ENCODE peak calls at places on chromosomes 5 and 9, in eight cellular contexts. N is Peyer's patch; P is IMR-90; Y is A673; H is mesenchymal stem cell; V is pancreas; E is CD4-positive, CD25-positive, alpha-beta regulatory T cell; J is astrocyte. K is an unnamed sample. For H3K36me3 and H3K4me1, the result is how much of the 10 kb centered on the place peaks cover.

GRCh38 chr5:16616536-16617271 is at the start of gene RETREG1:
- DNase-seq in N (peak), P (no peak), Y (peak), H (peak), V (peak), E (peak), J (peak), K (no peak)

GRCh38 chr5:133433641-133434040 is 178.7 kb downstream of the FSTL4 start:
- DNase-seq in N (no peak), P (no peak), Y (no peak), H (no peak), V (no peak), E (no peak), J (no peak), K (no peak)

GRCh38 chr5:96809898-96810297 is 2.2 kb upstream of the ERAP1 start:
- DNase-seq in N (no peak), P (no peak), Y (no peak), H (no peak), V (no peak), E (no peak), J (peak), K (no peak)

GRCh38 chr9:110089681-110090370 is 118.1 kb downstream of the C9orf152 start:
- DNase-seq in N (peak), P (peak), Y (no peak), H (no peak), V (no peak), E (no peak), J (no peak), K (no peak)

GRCh38 chr5:113022661-113023060 is 46.1 kb downstream of the DCP2 start:
- DNase-seq in N (no peak), P (peak), Y (no peak), H (peak), V (no peak), E (peak), J (peak), K (no peak)

GRCh38 chr5:31638748-31639418 is at the start of gene PDZD2:
- DNase-seq in N (peak), P (peak), Y (peak), H (peak), V (peak), E (peak), J (peak), K (peak)

GRCh38 chr9:72800326-72800994 is 152.4 kb downstream of the ALDH1A1 start:
- DNase-seq in N (no peak), P (no peak), Y (no peak), H (no peak), V (no peak), E (no peak), J (peak), K (no peak)

GRCh38 chr5:102536323-102536928 is 37.6 kb upstream of the SLCO6A1 start:
- DNase-seq in N (no peak), P (peak), Y (peak), H (peak), V (no peak), E (no peak), J (no peak), K (no peak)

GRCh38 chr5:100731768-100732167 is 171.3 kb downstream of the ST8SIA4 start:
- DNase-seq in N (no peak), P (no peak), Y (no peak), H (peak), V (no peak), E (peak), J (no peak), K (no peak)

GRCh38 chr9:131873891-131874440 is 134.1 kb upstream of the RAPGEF1 start:
- DNase-seq in N (no peak), P (no peak), Y (no peak), H (no peak), V (no peak), E (no peak), J (no peak), K (no peak)

GRCh38 chr5:572398-573019 is 39.6 kb upstream of the CEP72 start:
- DNase-seq in N (no peak), P (no peak), Y (no peak), H (no peak), V (no peak), E (no peak), J (no peak), K (no peak)

GRCh38 chr5:76337949-76338589 is 65.0 kb upstream of the IQGAP2 start:
- DNase-seq in N (peak), P (peak), Y (peak), H (peak), V (peak), E (peak), J (peak), K (peak)

GRCh38 chr5:118557103-118557805 is 431.1 kb downstream of the DTWD2 start:
- DNase-seq in N (no peak), P (no peak), Y (no peak), H (no peak), V (no peak), E (no peak), J (no peak), K (no peak)

GRCh38 chr5:181031716-181032115 is 8.3 kb upstream of the BTNL9 start:
- DNase-seq in N (no peak), P (no peak), Y (no peak), H (no peak), V (no peak), E (no peak), J (no peak), K (no peak)

GRCh38 chr5:176837707-176838115 is 27.4 kb downstream of the UNC5A start:
- DNase-seq in N (peak), P (peak), Y (peak), H (peak), V (peak), E (peak), J (peak), K (peak)

GRCh38 chr9:109935406-109936087 is 155.5 kb downstream of the PALM2AKAP2 start:
- DNase-seq in N (no peak), P (no peak), Y (no peak), H (no peak), V (no peak), E (no peak), J (peak), K (no peak)

GRCh38 chr5:156824800-156825199 is 25.3 kb upstream of the PPP1R2B start:
- DNase-seq in N (no peak), P (peak), Y (peak), H (peak), V (no peak), E (no peak), J (peak), K (no peak)

GRCh38 chr5:139457653-139458306 is 4.8 kb downstream of the ECSCR start:
- DNase-seq in N (no peak), P (no peak), Y (no peak), H (no peak), V (no peak), E (no peak), J (no peak), K (no peak)

GRCh38 chr5:96125335-96125891 is 163.8 kb upstream of the ELL2 start:
- DNase-seq in N (no peak), P (no peak), Y (no peak), H (peak), V (no peak), E (no peak), J (peak), K (no peak)

GRCh38 chr5:35852084-35852734 is 4.5 kb upstream of the IL7R start:
- DNase-seq in N (no peak), P (peak), Y (no peak), H (peak), V (no peak), E (peak), J (no peak), K (peak)

GRCh38 chr9:91151014-91151740 is 210.5 kb downstream of the AUH start:
- DNase-seq in N (peak), P (peak), Y (no peak), H (peak), V (no peak), E (peak), J (peak), K (no peak)

GRCh38 chr9:37011530-37011929 is 22.5 kb downstream of the PAX5 start:
- DNase-seq in N (no peak), P (no peak), Y (no peak), H (no peak), V (no peak), E (no peak), J (no peak), K (no peak)

GRCh38 chr5:179679014-179679674 is 1.7 kb downstream of the CBY3 start:
- DNase-seq in N (peak), P (peak), Y (peak), H (no peak), V (peak), E (peak), J (peak), K (no peak)

GRCh38 chr9:19471737-19472648 is 63.2 kb downstream of the ACER2 start:
- DNase-seq in N (peak), P (peak), Y (peak), H (peak), V (peak), E (peak), J (peak), K (peak)

GRCh38 chr5:7642029-7642428 is 208.9 kb downstream of the CFAP90 start:
- DNase-seq in N (no peak), P (no peak), Y (no peak), H (no peak), V (no peak), E (no peak), J (peak), K (no peak)

GRCh38 chr5:88602584-88602983 is 280.4 kb downstream of the MEF2C start:
- DNase-seq in N (peak), P (no peak), Y (peak), H (no peak), V (no peak), E (no peak), J (no peak), K (peak)

GRCh38 chr9:14018061-14018460 is 295.9 kb downstream of the NFIB start:
- DNase-seq in N (no peak), P (peak), Y (no peak), H (peak), V (no peak), E (no peak), J (peak), K (no peak)

GRCh38 chr9:105291938-105292337 is 47.5 kb downstream of the SLC44A1 start:
- DNase-seq in N (no peak), P (no peak), Y (no peak), H (no peak), V (no peak), E (no peak), J (no peak), K (no peak)

GRCh38 chr5:65506961-65507360 is 25.2 kb upstream of the ADAMTS6 start:
- DNase-seq in N (no peak), P (peak), Y (peak), H (peak), V (no peak), E (no peak), J (peak), K (no peak)

GRCh38 chr9:18747590-18747989 is 273.6 kb downstream of the ADAMTSL1 start:
- DNase-seq in N (no peak), P (peak), Y (no peak), H (no peak), V (no peak), E (no peak), J (no peak), K (no peak)

GRCh38 chr9:112061152-112061740 is 113.9 kb downstream of the SUSD1 start:
- DNase-seq in N (peak), P (peak), Y (peak), H (peak), V (no peak), E (no peak), J (peak), K (peak)

GRCh38 chr9:112064871-112065270 is 110.2 kb downstream of the SUSD1 start:
- DNase-seq in N (no peak), P (no peak), Y (no peak), H (no peak), V (no peak), E (no peak), J (no peak), K (no peak)

GRCh38 chr9:112065781-112066606 is 109.1 kb downstream of the SUSD1 start:
- DNase-seq in N (peak), P (peak), Y (peak), H (peak), V (peak), E (no peak), J (peak), K (peak)

GRCh38 chr9:112059980-112060348 is 115.1 kb downstream of the SUSD1 start:
- DNase-seq in N (no peak), P (no peak), Y (no peak), H (no peak), V (no peak), E (no peak), J (no peak), K (no peak)

DNA sequence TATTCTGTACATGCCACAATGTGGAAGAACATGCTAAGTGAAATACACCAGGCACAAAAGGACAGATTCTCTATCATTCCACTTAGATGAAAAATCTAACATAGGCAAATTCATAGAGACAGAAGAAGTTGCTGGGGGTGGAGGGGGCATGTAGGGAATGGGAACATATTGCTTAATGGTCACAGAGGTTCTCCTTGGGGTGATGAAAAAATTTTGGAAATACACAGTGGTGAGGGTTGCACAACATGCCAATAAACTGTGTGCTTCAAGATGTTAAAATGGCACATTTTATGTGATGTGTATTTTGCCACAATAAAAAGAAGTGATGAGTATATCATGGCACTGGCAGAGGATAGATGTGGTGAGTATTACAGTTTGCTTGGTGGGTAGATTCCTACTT is 111.9 kb downstream of the SUSD1 start:
- DNase-seq in N (no peak), P (no peak), Y (no peak), H (no peak), V (no peak), E (no peak), J (no peak), K (no peak)
- H3K36me3 ChIP-seq in N (under half), P (under half), Y (under half), H (under half), V (under half), E (under half), J (under half), K (under half)

DNA sequence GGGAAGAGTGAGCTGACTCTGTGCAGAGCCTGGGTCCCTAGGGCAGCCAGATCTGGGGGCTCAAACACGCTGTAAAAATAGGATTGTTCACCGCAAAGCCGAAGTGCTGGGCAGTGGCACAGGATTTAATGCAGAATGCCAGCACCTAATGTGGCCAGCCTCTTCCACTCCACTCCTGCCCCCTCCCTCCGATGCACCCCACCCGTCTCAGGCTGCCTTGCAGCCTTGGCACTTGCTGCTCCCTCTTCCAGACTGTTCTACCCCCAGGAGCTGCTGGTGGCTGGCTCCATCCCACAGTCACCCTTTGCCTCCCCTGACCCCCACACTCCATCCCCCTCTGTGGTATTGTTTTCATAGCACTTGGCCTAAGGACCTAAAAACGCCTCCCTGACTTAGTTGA is 86.2 kb downstream of the SEMA4D start:
- DNase-seq in N (no peak), P (no peak), Y (no peak), H (no peak), V (no peak), E (no peak), J (no peak), K (no peak)
- H3K4me1 ChIP-seq in N (under half), P (under half), Y (under half), H (under half), V (under half), E (half or more), J (under half), K (under half)

GRCh38 chr9:93675336-93676150 is 99.2 kb downstream of the PHF2 start:
- DNase-seq in N (peak), P (no peak), Y (no peak), H (no peak), V (no peak), E (no peak), J (no peak), K (peak)

GRCh38 chr9:93674580-93675335 is 98.4 kb downstream of the PHF2 start:
- DNase-seq in N (peak), P (no peak), Y (no peak), H (no peak), V (no peak), E (no peak), J (no peak), K (no peak)

GRCh38 chr9:93673271-93673843 is 97.0 kb downstream of the PHF2 start:
- DNase-seq in N (peak), P (no peak), Y (peak), H (peak), V (no peak), E (no peak), J (no peak), K (no peak)

GRCh38 chr9:93672622-93673270 is 96.4 kb downstream of the PHF2 start:
- DNase-seq in N (no peak), P (no peak), Y (no peak), H (peak), V (no peak), E (no peak), J (no peak), K (no peak)

DNA sequence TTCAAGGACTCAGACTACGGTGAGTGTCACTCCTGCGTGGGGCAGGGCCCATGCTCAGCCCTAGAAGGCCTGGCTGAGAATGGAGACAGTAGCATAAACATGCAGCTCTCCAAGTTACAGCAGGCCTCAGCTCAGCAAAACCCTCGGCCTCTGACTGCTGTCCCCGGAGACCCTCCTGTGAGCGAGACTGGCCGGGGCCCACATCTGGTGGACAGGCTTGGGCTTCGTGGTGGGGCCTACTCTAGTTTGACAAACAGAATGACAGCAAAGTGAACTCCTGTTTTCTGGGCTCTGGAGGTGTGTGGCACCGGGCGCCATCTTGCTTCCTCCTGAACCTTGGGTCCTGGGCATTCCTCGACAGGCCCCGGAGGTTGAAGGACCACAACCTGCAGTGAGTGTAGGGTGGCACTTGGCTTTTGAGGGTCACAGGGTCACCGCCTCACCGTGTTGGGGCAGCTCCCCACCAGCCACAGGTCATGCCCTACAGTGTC is 97.5 kb downstream of the PHF2 start:
- DNase-seq in N (peak), P (no peak), Y (no peak), H (peak), V (no peak), E (no peak), J (no peak), K (peak)
- H3K36me3 ChIP-seq in N (under half), P (under half), Y (under half), H (under half), V (under half), E (under half), J (under half), K (under half)

GRCh38 chr9:130687615-130688014 is 6.0 kb upstream of the EXOSC2 start:
- DNase-seq in N (no peak), P (no peak), Y (no peak), H (no peak), V (no peak), E (no peak), J (no peak), K (no peak)

GRCh38 chr9:130689937-130690700 is 3.5 kb upstream of the EXOSC2 start:
- DNase-seq in N (peak), P (peak), Y (peak), H (peak), V (peak), E (no peak), J (peak), K (peak)

GRCh38 chr9:130692365-130692764 is 1.2 kb upstream of the EXOSC2 start:
- DNase-seq in N (no peak), P (no peak), Y (no peak), H (peak), V (no peak), E (no peak), J (no peak), K (no peak)

GRCh38 chr9:130688070-130688469 is 5.5 kb upstream of the EXOSC2 start:
- DNase-seq in N (no peak), P (no peak), Y (no peak), H (no peak), V (no peak), E (no peak), J (no peak), K (no peak)

GRCh38 chr9:130689572-130689936 is 4.0 kb upstream of the EXOSC2 start:
- DNase-seq in N (no peak), P (no peak), Y (no peak), H (no peak), V (no peak), E (no peak), J (no peak), K (no peak)
- H3K4me1 ChIP-seq in N (under half), P (under half), Y (under half), H (under half), V (under half), E (under half), J (under half), K (under half)

GRCh38 chr5:151198861-151199260 is 25.0 kb downstream of the CCDC69 start:
- DNase-seq in N (no peak), P (no peak), Y (no peak), H (no peak), V (no peak), E (no peak), J (no peak), K (no peak)
- H3K36me3 ChIP-seq in N (under half), P (under half), Y (under half), H (under half), V (under half), E (half or more), J (under half), K (under half)

GRCh38 chr5:173018352-173018751 is 34.8 kb downstream of the ATP6V0E1 start:
- DNase-seq in N (no peak), P (no peak), Y (no peak), H (no peak), V (no peak), E (no peak), J (no peak), K (no peak)

GRCh38 chr5:173012882-173013281 is 29.3 kb downstream of the ATP6V0E1 start:
- DNase-seq in N (peak), P (no peak), Y (no peak), H (no peak), V (no peak), E (no peak), J (no peak), K (no peak)

GRCh38 chr5:173020154-173020581 is 36.0 kb upstream of the CREBRF start:
- DNase-seq in N (no peak), P (no peak), Y (no peak), H (no peak), V (no peak), E (no peak), J (peak), K (no peak)

GRCh38 chr5:173016069-173016455 is 32.5 kb downstream of the ATP6V0E1 start:
- DNase-seq in N (no peak), P (no peak), Y (no peak), H (no peak), V (no peak), E (no peak), J (no peak), K (no peak)

GRCh38 chr5:173016621-173017046 is 33.1 kb downstream of the ATP6V0E1 start:
- DNase-seq in N (no peak), P (peak), Y (no peak), H (peak), V (no peak), E (no peak), J (peak), K (no peak)
- H3K4me1 ChIP-seq in N (under half), P (under half), Y (under half), H (under half), V (under half), E (under half), J (under half), K (under half)

GRCh38 chr5:141934099-141934844 is 10.6 kb downstream of the DELE1 start:
- DNase-seq in N (peak), P (peak), Y (no peak), H (no peak), V (peak), E (no peak), J (peak), K (no peak)
- H3K36me3 ChIP-seq in N (under half), P (half or more), Y (half or more), H (half or more), V (under half), E (half or more), J (half or more), K (half or more)

K was measured in SJSA1.